ENCODE peak calls at places on chromosomes 12 and 14, in four cellular contexts. R is NCI-H460, V is kidney tubule cell, O is GM23338. M is an unnamed sample.

GRCh38 chr14:63438065-63438757 is 105.0 kb downstream of the PPP2R5E start:
- DNase-seq in O (peak), R (no peak), V (peak), M (peak)

GRCh38 chr14:100780646-100781355 is 45.1 kb upstream of the MEG3 start:
- DNase-seq in V (no peak), R (no peak), O (no peak), M (no peak)

GRCh38 chr12:92412931-92413685 is 267.5 kb upstream of the BTG1 start:
- DNase-seq in O (no peak), V (peak), R (no peak), M (no peak)

GRCh38 chr12:15757553-15758255 is 31.5 kb downstream of the EPS8 start:
- DNase-seq in R (peak), V (peak), O (no peak), M (peak)

GRCh38 chr12:46831335-46832083 is 5.7 kb upstream of the SLC38A4 start:
- DNase-seq in V (peak), R (no peak), O (peak), M (no peak)

GRCh38 chr14:78399316-78399889 is 229.2 kb downstream of the NRXN3 start:
- DNase-seq in R (peak), O (peak), V (peak), M (no peak)

GRCh38 chr12:75561921-75562320 is 50.5 kb upstream of the KRR1 start:
- DNase-seq in R (no peak), O (no peak), V (no peak), M (peak)

GRCh38 chr12:128754275-128754674 is 69.5 kb downstream of the SLC15A4 start:
- DNase-seq in O (no peak), V (peak), R (no peak), M (no peak)

GRCh38 chr14:103846569-103847438 is 571 bp downstream of the PPP1R13B start:
- DNase-seq in V (peak), R (no peak), O (peak), M (no peak)

GRCh38 chr12:92987846-92988621 is 58.9 kb upstream of the EEA1 start:
- DNase-seq in R (peak), V (no peak), O (peak), M (peak)

GRCh38 chr12:88882662-88883061 is 302.4 kb upstream of the KITLG start:
- DNase-seq in O (no peak), V (no peak), R (peak), M (no peak)

GRCh38 chr14:103296007-103296406 is 38.0 kb upstream of the EIF5 start:
- DNase-seq in R (no peak), V (peak), O (no peak), M (peak)

GRCh38 chr14:77130386-77130785 is 11.2 kb downstream of the ZDHHC22 start:
- DNase-seq in O (no peak), V (no peak), R (no peak), M (no peak)

GRCh38 chr12:106288510-106289195 is 13.9 kb upstream of the TCP11L2 start:
- DNase-seq in O (no peak), V (peak), R (peak), M (peak)

GRCh38 chr12:51777973-51778372 is 70.5 kb downstream of the FIGNL2 start:
- DNase-seq in R (no peak), V (no peak), O (no peak), M (no peak)

GRCh38 chr14:77120771-77121743 is 20.5 kb downstream of the ZDHHC22 start:
- DNase-seq in O (no peak), V (peak), R (no peak), M (peak)

GRCh38 chr12:111753144-111753881 is 13.4 kb upstream of the ALDH2 start:
- DNase-seq in O (peak), R (peak), V (peak), M (peak)

GRCh38 chr12:132302466-132303358 is 26.7 kb downstream of the GALNT9 start:
- DNase-seq in O (no peak), R (no peak), V (no peak), M (no peak)

GRCh38 chr14:21215130-21215878 is 53.9 kb downstream of the HNRNPC start:
- DNase-seq in O (no peak), V (no peak), R (no peak), M (no peak)

GRCh38 chr14:56817396-56817921 is 7.2 kb upstream of the OTX2 start:
- DNase-seq in O (peak), V (no peak), R (no peak), M (no peak)

GRCh38 chr12:78703820-78704525 is 160.6 kb upstream of the SYT1 start:
- DNase-seq in V (peak), R (peak), O (no peak), M (no peak)

GRCh38 chr14:54420478-54421116 is 20.6 kb downstream of the CNIH1 start:
- DNase-seq in O (peak), V (peak), R (peak), M (peak)

GRCh38 chr14:32702571-32702970 is 236.1 kb upstream of the NPAS3 start:
- DNase-seq in O (peak), R (no peak), V (peak), M (no peak)

GRCh38 chr12:54824402-54824801 is 29.9 kb upstream of the MUCL1 start:
- DNase-seq in O (peak), V (no peak), R (no peak), M (no peak)

GRCh38 chr14:100498068-100498467 is 89.1 kb downstream of the BEGAIN start:
- DNase-seq in O (no peak), V (no peak), R (no peak), M (no peak)

GRCh38 chr12:93154753-93155475 is 222.8 kb upstream of the NUDT4 start:
- DNase-seq in R (no peak), O (no peak), V (no peak), M (no peak)

GRCh38 chr12:27785882-27786570 is 6.0 kb upstream of the MANSC4 start:
- DNase-seq in R (no peak), V (peak), O (no peak), M (peak)

M was measured in MV-4-11.